ENCODE peak calls at places on chromosomes 3 and 15, in ten cellular contexts. V is HFF-Myc, G is MM.1S, K is WERI-Rb-1, P is tibial nerve, B is AG04450, H is tibial artery, R is lung, Q is astrocyte, M is heart right ventricle. U is an unnamed sample.

GRCh38 chr3:48459331-48459730 is 12.8 kb downstream of the ATRIP start:
- DNase-seq in G (no peak), M (no peak), H (no peak), K (no peak), B (no peak), Q (no peak), V (no peak), R (no peak), P (no peak), U (no peak)

GRCh38 chr3:11476814-11477213 is 166.9 kb downstream of the VGLL4 start:
- DNase-seq in B (no peak), K (no peak), H (no peak), Q (no peak), G (no peak), V (no peak), M (no peak), P (no peak), R (no peak), U (no peak)

GRCh38 chr3:152241142-152242067 is 27.3 kb upstream of the MBNL1 start:
- DNase-seq in G (peak; percentile 61), K (no peak), V (no peak), H (no peak), Q (peak; percentile 32), B (no peak), R (no peak), P (no peak), M (no peak), U (peak; percentile 74)

GRCh38 chr15:76991048-76991447 is 3.9 kb upstream of the PSTPIP1 start:
- DNase-seq in R (no peak), V (no peak), K (no peak), G (no peak), B (no peak), Q (no peak), M (no peak), P (no peak), H (peak; percentile 68), U (no peak)

GRCh38 chr15:89496155-89497098 is at the start of gene RHCG:
- DNase-seq in V (no peak), H (peak; percentile 44), G (peak; percentile 34), B (no peak), M (no peak), P (no peak), Q (peak; percentile 13), R (no peak), K (no peak), U (peak; percentile 61)

GRCh38 chr15:91021516-91022074 is 799 bp downstream of the VPS33B start:
- DNase-seq in P (no peak), H (no peak), Q (peak; percentile 4), B (no peak), K (no peak), M (no peak), V (no peak), R (no peak), G (no peak), U (no peak)

GRCh38 chr3:33883538-33884203 is 85.2 kb downstream of the PDCD6IP start:
- DNase-seq in R (no peak), Q (no peak), B (no peak), G (peak; percentile 55), H (no peak), M (no peak), P (no peak), V (peak; percentile 24), K (peak; percentile 20), U (peak; percentile 51)

GRCh38 chr15:91469627-91470567 is 369.8 kb downstream of the SV2B start:
- DNase-seq in P (no peak), G (no peak), Q (no peak), B (no peak), K (no peak), M (no peak), V (no peak), H (no peak), R (no peak), U (no peak)

GRCh38 chr3:72213296-72214064 is 428.5 kb upstream of the PROK2 start:
- DNase-seq in Q (peak; percentile 36), R (no peak), B (no peak), H (no peak), M (no peak), V (no peak), P (no peak), K (no peak), G (no peak), U (no peak)

GRCh38 chr3:136576279-136577009 is 175.7 kb downstream of the STAG1 start:
- DNase-seq in G (no peak), P (no peak), R (no peak), H (no peak), K (no peak), Q (no peak), V (no peak), B (no peak), M (no peak), U (no peak)

GRCh38 chr3:142977399-142977728 is 13.9 kb upstream of the PAQR9 start:
- DNase-seq in G (no peak), B (no peak), M (no peak), V (no peak), P (no peak), Q (no peak), H (no peak), R (no peak), K (no peak), U (no peak)

GRCh38 chr3:131031660-131032059 is 5.0 kb downstream of the NEK11 start:
- DNase-seq in G (no peak), K (no peak), P (no peak), M (no peak), Q (no peak), V (peak; percentile 51), B (no peak), R (no peak), H (no peak), U (no peak)

GRCh38 chr3:186998937-186999368 is 68.6 kb downstream of the ST6GAL1 start:
- DNase-seq in R (no peak), K (no peak), B (no peak), Q (no peak), G (peak; percentile 63), V (no peak), H (no peak), M (no peak), P (no peak), U (no peak)

GRCh38 chr15:70355275-70355795 is 257.6 kb upstream of the TLE3 start:
- DNase-seq in V (no peak), H (no peak), Q (no peak), M (no peak), G (no peak), R (peak; percentile 21), K (no peak), B (no peak), P (no peak), U (peak; percentile 12)
- TF ChIP-seq CTCF in V (no peak), H (no peak), Q (no peak), M (no peak), G (no peak), R (no peak), K (peak; percentile 60), B (no peak), P (no peak), U (peak; percentile 20)

GRCh38 chr3:58536501-58537411 is at the start of gene ACOX2:
- DNase-seq in M (peak; percentile 74), Q (peak; percentile 59), B (no peak), K (no peak), G (no peak), P (peak; percentile 52), V (no peak), H (peak; percentile 85), R (peak; percentile 88), U (no peak)
- H3K4me3 ChIP-seq in M (peak within 1 kb of the TSS; percentile 49), Q (no peak within 1 kb of the TSS), B (peak within 1 kb of the TSS; percentile 59), K (no peak within 1 kb of the TSS), G (no peak within 1 kb of the TSS), P (peak within 1 kb of the TSS; percentile 31), V (peak within 1 kb of the TSS; percentile 13), H (peak within 1 kb of the TSS; percentile 46), R (no peak within 1 kb of the TSS), U (no peak within 1 kb of the TSS)

GRCh38 chr3:23760325-23760724 is 45.4 kb upstream of the UBE2E1 start:
- DNase-seq in H (no peak), B (no peak), R (no peak), V (no peak), K (no peak), M (no peak), P (no peak), Q (no peak), G (no peak), U (peak; percentile 53)

GRCh38 chr3:23762214-23763039 is 43.3 kb upstream of the UBE2E1 start:
- DNase-seq in M (no peak), V (no peak), K (no peak), R (no peak), Q (peak; percentile 64), B (no peak), G (no peak), P (no peak), H (no peak), U (peak; percentile 89)

GRCh38 chr3:23763040-23763477 is 42.7 kb upstream of the UBE2E1 start:
- DNase-seq in H (no peak), G (no peak), V (no peak), B (no peak), R (no peak), Q (peak; percentile 47), P (no peak), M (no peak), K (peak; percentile 33), U (no peak)

GRCh38 chr3:23760871-23761373 is 44.8 kb upstream of the UBE2E1 start:
- DNase-seq in Q (no peak), P (no peak), G (no peak), H (no peak), V (no peak), M (no peak), K (no peak), B (no peak), R (no peak), U (peak; percentile 69)

GRCh38 chr3:23761440-23761896 is 44.3 kb upstream of the UBE2E1 start:
- DNase-seq in P (no peak), M (no peak), Q (no peak), V (no peak), H (no peak), B (no peak), K (peak; percentile 27), R (no peak), G (peak; percentile 21), U (peak; percentile 75)
- TF ChIP-seq CTCF in P (no peak), M (peak; percentile 17), Q (peak; percentile 31), V (peak; percentile 38), H (no peak), B (peak; percentile 53), K (peak; percentile 30), R (no peak), G (peak; percentile 21), U (peak; percentile 46)

DNA sequence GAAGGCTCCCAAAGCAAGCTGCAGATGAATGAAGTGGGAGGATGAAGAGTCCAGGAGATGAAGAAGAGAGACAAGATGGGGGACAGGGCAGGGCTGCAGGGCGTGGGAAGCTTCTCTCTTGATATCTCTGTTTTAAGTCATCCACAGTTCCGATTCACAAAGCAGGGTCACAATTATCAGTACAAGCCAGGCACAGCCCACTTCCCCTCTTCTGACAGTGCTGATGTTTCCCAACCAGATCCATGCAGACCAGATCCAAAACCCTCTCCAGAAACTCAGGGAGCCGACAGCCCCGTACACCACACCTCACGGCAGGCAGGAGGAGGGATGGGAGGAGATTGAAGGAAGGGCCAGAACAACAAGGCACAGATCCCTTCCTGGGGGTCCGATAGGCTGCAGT is 31.1 kb downstream of the NTRK3 start:
- DNase-seq in M (no peak), H (no peak), G (no peak), B (no peak), V (no peak), R (no peak), P (no peak), Q (no peak), K (no peak), U (no peak)
- H3K4me3 ChIP-seq in M (no peak overlapping the region), H (no peak overlapping the region), G (no peak overlapping the region), B (no peak overlapping the region), V (no peak overlapping the region), R (no peak overlapping the region), P (no peak overlapping the region), Q (no peak overlapping the region), K (no peak overlapping the region), U (no peak overlapping the region)

GRCh38 chr3:177607596-177607995 is 410.3 kb upstream of the TBL1XR1 start:
- DNase-seq in V (no peak), H (no peak), K (no peak), M (no peak), P (no peak), G (no peak), B (no peak), Q (no peak), R (no peak), U (no peak)
- TF ChIP-seq CTCF in V (no peak), H (no peak), K (no peak), M (no peak), P (no peak), G (no peak), B (no peak), Q (no peak), R (no peak), U (no peak)